ENCODE peak calls at places on chromosomes 13 and 19, in nine cellular contexts. Z is RWPE1, G is AG10803, D is AG04450, F is SK-N-SH, H is mesothelial cell of epicardium, P is GM10248, J is astrocyte, M is astrocyte of the spinal cord. S is an unnamed sample.

GRCh38 chr13:112466132-112467025 is 90.2 kb downstream of the SPACA7 start:
- DNase-seq in Z (no peak), G (no peak), D (no peak), F (no peak), H (no peak), P (no peak), J (no peak), M (no peak), S (no peak)

GRCh38 chr19:15101479-15102082 is 5.6 kb upstream of the SYDE1 start:
- DNase-seq in Z (no peak), G (peak; percentile 36), D (no peak), F (peak; percentile 54), H (no peak), P (no peak), J (no peak), M (peak; percentile 39), S (no peak)

GRCh38 chr13:50678464-50679162 is 164.9 kb downstream of the DLEU7 start:
- DNase-seq in Z (no peak), G (peak; percentile 97), D (no peak), F (no peak), H (no peak), P (no peak), J (peak; percentile 99), M (peak; percentile 89), S (no peak)

GRCh38 chr19:29702161-29702957 is 12.7 kb downstream of the C19orf12 start:
- DNase-seq in Z (no peak), G (no peak), D (no peak), F (no peak), H (no peak), P (no peak), J (no peak), M (no peak), S (no peak)

GRCh38 chr13:110819203-110820014 is 95.5 kb downstream of the ANKRD10 start:
- DNase-seq in Z (peak; percentile 63), G (peak; percentile 58), D (no peak), F (peak; percentile 93), H (peak; percentile 51), P (peak; percentile 90), J (peak; percentile 15), M (peak; percentile 55), S (peak; percentile 64)

GRCh38 chr19:33040994-33041827 is 23.5 kb downstream of the RHPN2 start:
- DNase-seq in Z (peak; percentile 70), G (peak; percentile 29), D (no peak), F (no peak), H (no peak), P (no peak), J (peak; percentile 25), M (peak; percentile 57), S (no peak)

GRCh38 chr13:59269476-59269875 is 894.3 kb downstream of the DIAPH3 start:
- DNase-seq in Z (peak; percentile 31), G (peak; percentile 55), D (peak; percentile 44), F (no peak), H (no peak), P (no peak), J (peak; percentile 97), M (peak; percentile 87), S (no peak)

GRCh38 chr19:44869728-44870470 is 21.2 kb upstream of the TOMM40 start:
- DNase-seq in Z (no peak), G (no peak), D (peak; percentile 46), F (no peak), H (no peak), P (no peak), J (peak; percentile 92), M (peak; percentile 93), S (no peak)

GRCh38 chr19:30395283-30395682 is 23.1 kb downstream of the ZNF536 start:
- DNase-seq in Z (no peak), G (no peak), D (no peak), F (no peak), H (no peak), P (no peak), J (no peak), M (no peak), S (no peak)

GRCh38 chr19:10964903-10965302 is 4.1 kb downstream of the SMARCA4 start:
- DNase-seq in Z (no peak), G (no peak), D (no peak), F (no peak), H (no peak), P (no peak), J (no peak), M (no peak), S (no peak)
- TF ChIP-seq CTCF in Z (no peak), G (no peak), D (peak; percentile 21), F (peak; percentile 20), H (peak; percentile 13), P (no peak), J (no peak), M (no peak), S (no peak)

GRCh38 chr13:27622102-27622820 is 569 bp downstream of the POLR1D start:
- DNase-seq in Z (no peak), G (peak; percentile 12), D (no peak), F (peak; percentile 11), H (no peak), P (no peak), J (peak; percentile 18), M (peak; percentile 27), S (no peak)
- TF ChIP-seq CTCF in Z (no peak), G (peak; percentile 45), D (peak; percentile 42), F (peak; percentile 66), H (no peak), P (no peak), J (peak; percentile 33), M (peak; percentile 46), S (no peak)

GRCh38 chr13:33176526-33176925 is 109.0 kb downstream of the STARD13 start:
- DNase-seq in Z (no peak), G (no peak), D (no peak), F (no peak), H (no peak), P (no peak), J (no peak), M (no peak), S (no peak)
- TF ChIP-seq CTCF in Z (no peak), G (no peak), D (no peak), F (no peak), H (no peak), P (no peak), J (no peak), M (no peak), S (no peak)

GRCh38 chr13:44210525-44210924 is 163.1 kb upstream of the SERP2 start:
- DNase-seq in Z (no peak), G (no peak), D (no peak), F (no peak), H (no peak), P (no peak), J (no peak), M (no peak), S (no peak)

GRCh38 chr13:44211286-44211685 is 162.3 kb upstream of the SERP2 start:
- DNase-seq in Z (no peak), G (no peak), D (no peak), F (no peak), H (no peak), P (no peak), J (no peak), M (no peak), S (no peak)

GRCh38 chr13:44211753-44212152 is 161.9 kb upstream of the SERP2 start:
- DNase-seq in Z (no peak), G (no peak), D (no peak), F (no peak), H (no peak), P (no peak), J (no peak), M (no peak), S (no peak)

GRCh38 chr13:44207476-44207875 is 166.1 kb upstream of the SERP2 start:
- DNase-seq in Z (no peak), G (no peak), D (no peak), F (no peak), H (no peak), P (no peak), J (no peak), M (no peak), S (no peak)

GRCh38 chr13:44206429-44206828 is 167.2 kb upstream of the SERP2 start:
- DNase-seq in Z (no peak), G (no peak), D (no peak), F (no peak), H (no peak), P (no peak), J (no peak), M (no peak), S (no peak)
- TF ChIP-seq CTCF in Z (no peak), G (no peak), D (no peak), F (no peak), H (no peak), P (no peak), J (no peak), M (no peak), S (no peak)

GRCh38 chr13:103883152-103883551 is 816.9 kb upstream of the SLC10A2 start:
- DNase-seq in Z (peak; percentile 66), G (peak; percentile 82), D (peak; percentile 89), F (peak; percentile 56), H (peak; percentile 64), P (no peak), J (peak; percentile 92), M (peak; percentile 96), S (no peak)
- TF ChIP-seq CTCF in Z (peak; percentile 49), G (peak; percentile 48), D (peak; percentile 75), F (peak; percentile 72), H (peak; percentile 38), P (no peak), J (peak; percentile 78), M (peak; percentile 63), S (no peak)

DNA sequence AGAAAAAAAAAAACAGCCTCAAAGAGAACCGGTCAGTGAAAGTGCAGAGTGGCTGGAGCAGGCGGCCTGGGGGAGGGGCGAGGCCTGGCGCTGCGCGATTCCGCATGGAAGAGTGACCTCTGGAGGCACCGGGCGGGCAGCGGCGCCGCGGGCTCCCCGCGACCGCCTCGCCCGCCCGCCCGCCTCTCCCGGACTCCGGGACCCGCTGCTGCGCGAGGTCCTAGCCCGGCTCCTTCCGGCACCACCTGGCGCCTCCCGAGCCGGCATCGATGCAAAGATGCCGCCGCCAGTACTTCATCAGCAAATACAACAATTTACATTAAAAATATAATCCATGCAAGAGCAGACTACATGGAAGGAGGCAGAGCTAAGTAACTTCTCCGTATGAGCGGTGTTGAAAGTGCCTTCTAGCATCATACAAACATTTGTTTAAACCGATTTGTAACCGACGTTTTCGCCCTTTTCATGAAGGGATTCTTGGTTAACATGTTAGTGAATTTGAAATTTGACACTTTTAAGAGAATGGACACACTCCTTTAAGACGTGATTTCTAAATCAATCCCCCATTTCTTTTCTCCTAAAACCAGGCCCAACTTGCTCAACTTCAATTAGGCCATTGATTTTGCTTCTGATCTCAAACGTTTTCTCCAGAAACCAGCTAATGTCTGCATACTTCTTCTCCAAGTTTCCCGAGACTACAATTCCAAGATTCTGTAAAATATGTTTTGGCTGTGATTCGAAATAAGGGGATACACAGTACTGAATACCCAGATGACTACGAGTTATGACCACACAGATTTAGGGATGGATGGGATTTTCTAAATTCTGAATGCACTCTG is 2.1 kb downstream of the EFNB2 start:
- DNase-seq in Z (peak; percentile 65), G (peak; percentile 78), D (peak; percentile 59), F (peak; percentile 84), H (peak; percentile 54), P (peak; percentile 41), J (peak; percentile 69), M (peak; percentile 85), S (peak; percentile 31)
- TF ChIP-seq CTCF in Z (peak; percentile 81), G (peak; percentile 53), D (peak; percentile 51), F (peak; percentile 68), H (peak; percentile 50), P (peak; percentile 25), J (peak; percentile 37), M (peak; percentile 43), S (no peak)